ENCODE peak calls at places on chromosome 9, in nine cellular contexts. One of them, this sample, is unnamed.

GRCh38 chr9:128421474-128422010 is 885 bp downstream of the CERCAM start:
- DNase-seq in NCI-H1694 treated with DMSO at 0.1 percent for 48 hours: no peak
- DNase-seq in occipital lobe: no peak
- DNase-seq in GM18507: no peak
- DNase-seq in choroid plexus epithelial cell: no peak
- DNase-seq in NCI-H1417: no peak
- DNase-seq in activated CD4-positive, CD25-positive, alpha-beta regulatory T cell: no peak
- DNase-seq in H54: no peak
- DNase-seq in Right ventricle myocardium superior: peak
- DNase-seq in this sample: no peak

GRCh38 chr9:109098221-109098959 is 21.4 kb downstream of the TMEM245 start:
- DNase-seq in NCI-H1694 treated with DMSO at 0.1 percent for 48 hours: no peak
- DNase-seq in occipital lobe: no peak
- DNase-seq in GM18507: no peak
- DNase-seq in choroid plexus epithelial cell: peak
- DNase-seq in NCI-H1417: peak
- DNase-seq in activated CD4-positive, CD25-positive, alpha-beta regulatory T cell: no peak
- DNase-seq in H54: no peak
- DNase-seq in Right ventricle myocardium superior: no peak
- DNase-seq in this sample: no peak

GRCh38 chr9:27094640-27095039 is 14.4 kb upstream of the TEK start:
- DNase-seq in NCI-H1694 treated with DMSO at 0.1 percent for 48 hours: no peak
- DNase-seq in occipital lobe: no peak
- DNase-seq in GM18507: no peak
- DNase-seq in choroid plexus epithelial cell: peak
- DNase-seq in NCI-H1417: no peak
- DNase-seq in activated CD4-positive, CD25-positive, alpha-beta regulatory T cell: no peak
- DNase-seq in H54: peak
- DNase-seq in Right ventricle myocardium superior: no peak
- DNase-seq in this sample: no peak

GRCh38 chr9:5052858-5053257 is 67.8 kb downstream of the JAK2 start:
- DNase-seq in NCI-H1694 treated with DMSO at 0.1 percent for 48 hours: no peak
- DNase-seq in occipital lobe: no peak
- DNase-seq in GM18507: no peak
- DNase-seq in choroid plexus epithelial cell: peak
- DNase-seq in NCI-H1417: no peak
- DNase-seq in activated CD4-positive, CD25-positive, alpha-beta regulatory T cell: no peak
- DNase-seq in H54: no peak
- DNase-seq in Right ventricle myocardium superior: no peak
- DNase-seq in this sample: no peak

GRCh38 chr9:21810388-21810787 is 8.0 kb downstream of the MTAP start:
- DNase-seq in NCI-H1694 treated with DMSO at 0.1 percent for 48 hours: no peak
- DNase-seq in occipital lobe: no peak
- DNase-seq in GM18507: no peak
- DNase-seq in choroid plexus epithelial cell: peak
- DNase-seq in NCI-H1417: no peak
- DNase-seq in activated CD4-positive, CD25-positive, alpha-beta regulatory T cell: no peak
- DNase-seq in H54: no peak
- DNase-seq in Right ventricle myocardium superior: no peak
- DNase-seq in this sample: no peak

GRCh38 chr9:132768932-132769894 is 98.9 kb downstream of the GTF3C4 start:
- DNase-seq in NCI-H1694 treated with DMSO at 0.1 percent for 48 hours: peak
- DNase-seq in occipital lobe: no peak
- DNase-seq in GM18507: peak
- DNase-seq in choroid plexus epithelial cell: peak
- DNase-seq in NCI-H1417: peak
- DNase-seq in activated CD4-positive, CD25-positive, alpha-beta regulatory T cell: peak
- DNase-seq in H54: peak
- DNase-seq in Right ventricle myocardium superior: peak
- DNase-seq in this sample: peak

GRCh38 chr9:113737414-113738271 is 138.5 kb upstream of the ZNF618 start:
- DNase-seq in NCI-H1694 treated with DMSO at 0.1 percent for 48 hours: peak
- DNase-seq in occipital lobe: no peak
- DNase-seq in GM18507: no peak
- DNase-seq in choroid plexus epithelial cell: peak
- DNase-seq in NCI-H1417: peak
- DNase-seq in activated CD4-positive, CD25-positive, alpha-beta regulatory T cell: no peak
- DNase-seq in H54: peak
- DNase-seq in Right ventricle myocardium superior: no peak
- DNase-seq in this sample: peak

GRCh38 chr9:73683862-73684591 is 532.4 kb downstream of the ANXA1 start:
- DNase-seq in NCI-H1694 treated with DMSO at 0.1 percent for 48 hours: no peak
- DNase-seq in occipital lobe: no peak
- DNase-seq in GM18507: no peak
- DNase-seq in choroid plexus epithelial cell: peak
- DNase-seq in NCI-H1417: peak
- DNase-seq in activated CD4-positive, CD25-positive, alpha-beta regulatory T cell: no peak
- DNase-seq in H54: no peak
- DNase-seq in Right ventricle myocardium superior: no peak
- DNase-seq in this sample: no peak

GRCh38 chr9:137433349-137433915 is 7.7 kb downstream of the ENTPD8 start:
- DNase-seq in NCI-H1694 treated with DMSO at 0.1 percent for 48 hours: no peak
- DNase-seq in occipital lobe: no peak
- DNase-seq in GM18507: no peak
- DNase-seq in choroid plexus epithelial cell: no peak
- DNase-seq in NCI-H1417: peak
- DNase-seq in activated CD4-positive, CD25-positive, alpha-beta regulatory T cell: no peak
- DNase-seq in H54: no peak
- DNase-seq in Right ventricle myocardium superior: peak
- DNase-seq in this sample: no peak

GRCh38 chr9:65449423-65449822 is 164.4 kb upstream of the FOXD4L5 start:
- DNase-seq in NCI-H1694 treated with DMSO at 0.1 percent for 48 hours: no peak
- DNase-seq in occipital lobe: no peak
- DNase-seq in GM18507: no peak
- DNase-seq in choroid plexus epithelial cell: no peak
- DNase-seq in NCI-H1417: no peak
- DNase-seq in activated CD4-positive, CD25-positive, alpha-beta regulatory T cell: no peak
- DNase-seq in H54: no peak
- DNase-seq in Right ventricle myocardium superior: no peak
- DNase-seq in this sample: no peak

GRCh38 chr9:9536481-9536880 is 1076.3 kb downstream of the PTPRD start:
- DNase-seq in NCI-H1694 treated with DMSO at 0.1 percent for 48 hours: no peak
- DNase-seq in occipital lobe: no peak
- DNase-seq in GM18507: no peak
- DNase-seq in choroid plexus epithelial cell: no peak
- DNase-seq in NCI-H1417: no peak
- DNase-seq in activated CD4-positive, CD25-positive, alpha-beta regulatory T cell: no peak
- DNase-seq in H54: no peak
- DNase-seq in Right ventricle myocardium superior: no peak
- DNase-seq in this sample: no peak

GRCh38 chr9:110640736-110641135 is 27.9 kb upstream of the MUSK start:
- DNase-seq in NCI-H1694 treated with DMSO at 0.1 percent for 48 hours: no peak
- DNase-seq in occipital lobe: no peak
- DNase-seq in GM18507: no peak
- DNase-seq in choroid plexus epithelial cell: no peak
- DNase-seq in NCI-H1417: no peak
- DNase-seq in activated CD4-positive, CD25-positive, alpha-beta regulatory T cell: no peak
- DNase-seq in H54: no peak
- DNase-seq in Right ventricle myocardium superior: no peak
- DNase-seq in this sample: no peak

GRCh38 chr9:125878241-125878640 is 131.1 kb downstream of the PBX3 start:
- DNase-seq in NCI-H1694 treated with DMSO at 0.1 percent for 48 hours: peak
- DNase-seq in occipital lobe: no peak
- DNase-seq in GM18507: no peak
- DNase-seq in choroid plexus epithelial cell: peak
- DNase-seq in NCI-H1417: peak
- DNase-seq in activated CD4-positive, CD25-positive, alpha-beta regulatory T cell: no peak
- DNase-seq in H54: no peak
- DNase-seq in Right ventricle myocardium superior: no peak
- DNase-seq in this sample: no peak

GRCh38 chr9:105656131-105656921 is 5.9 kb upstream of the TAL2 start:
- DNase-seq in NCI-H1694 treated with DMSO at 0.1 percent for 48 hours: no peak
- DNase-seq in occipital lobe: no peak
- DNase-seq in GM18507: no peak
- DNase-seq in choroid plexus epithelial cell: no peak
- DNase-seq in NCI-H1417: peak
- DNase-seq in activated CD4-positive, CD25-positive, alpha-beta regulatory T cell: no peak
- DNase-seq in H54: no peak
- DNase-seq in Right ventricle myocardium superior: peak
- DNase-seq in this sample: peak

GRCh38 chr9:112308576-112308975 is 24.8 kb downstream of the PTBP3 start:
- DNase-seq in NCI-H1694 treated with DMSO at 0.1 percent for 48 hours: no peak
- DNase-seq in occipital lobe: no peak
- DNase-seq in GM18507: no peak
- DNase-seq in choroid plexus epithelial cell: no peak
- DNase-seq in NCI-H1417: peak
- DNase-seq in activated CD4-positive, CD25-positive, alpha-beta regulatory T cell: no peak
- DNase-seq in H54: no peak
- DNase-seq in Right ventricle myocardium superior: no peak
- DNase-seq in this sample: no peak